ENCODE peak calls at places on chromosomes 1 and 21, in five cellular contexts. T, A, R, O and D are unnamed samples.

GRCh38 chr1:974293-974640 is 7.6 kb downstream of the PERM1 start:
- DNase-seq in T (no peak), R (no peak), O (no peak), A (no peak), D (no peak)

GRCh38 chr1:11967028-11967547 is 13.2 kb upstream of the MFN2 start:
- DNase-seq in T (peak), R (no peak), O (no peak), A (peak), D (peak)

GRCh38 chr1:160679893-160680292 is 31.7 kb downstream of the CD48 start:
- DNase-seq in T (no peak), R (no peak), A (no peak), O (no peak), D (no peak)

GRCh38 chr1:108830119-108831008 is 26.5 kb downstream of the AKNAD1 start:
- DNase-seq in O (no peak), T (peak), A (peak), R (peak), D (peak)

GRCh38 chr1:157193219-157193618 is 55.0 kb upstream of the ETV3 start:
- DNase-seq in A (no peak), T (no peak), O (no peak), R (no peak), D (no peak)

GRCh38 chr1:87706198-87706597 is 377.5 kb downstream of the LMO4 start:
- DNase-seq in A (peak), T (no peak), O (no peak), R (no peak), D (peak)

GRCh38 chr1:30668546-30669327 is 54.6 kb downstream of the MATN1 start:
- DNase-seq in A (peak), O (no peak), R (peak), T (peak), D (no peak)

GRCh38 chr1:173245892-173246291 is 38.8 kb upstream of the TNFSF4 start:
- DNase-seq in R (no peak), O (no peak), A (no peak), T (no peak), D (no peak)

GRCh38 chr1:230696722-230697432 is 17.0 kb downstream of the AGT start:
- DNase-seq in T (no peak), R (no peak), A (peak), O (no peak), D (no peak)

GRCh38 chr1:183283286-183283685 is 97.2 kb downstream of the LAMC2 start:
- DNase-seq in T (no peak), R (no peak), O (no peak), A (no peak), D (no peak)

DNA sequence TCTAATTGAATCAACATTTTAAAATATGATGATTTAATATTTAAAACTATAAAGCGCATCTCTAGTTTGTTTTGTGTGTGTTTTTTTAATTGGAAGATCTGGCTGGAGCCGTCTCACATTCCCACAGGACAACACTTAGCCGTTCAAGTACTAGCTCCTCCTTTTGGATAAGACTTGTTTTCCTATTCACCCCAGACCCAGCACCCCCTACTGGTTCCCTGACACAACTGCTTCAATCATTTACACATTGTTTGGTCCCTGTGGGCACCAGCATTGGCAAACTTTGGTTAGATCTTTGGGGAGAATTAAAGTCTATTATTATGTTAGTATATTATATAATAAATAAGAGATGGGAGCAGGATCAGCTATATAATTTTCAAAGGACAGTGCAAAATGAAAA is 34.5 kb downstream of the TYW3 start:
- DNase-seq in O (no peak), T (peak), A (peak), R (no peak), D (peak)
- TF ChIP-seq CTCF in O (no peak), T (peak), A (peak), R (peak), D (peak)

DNA sequence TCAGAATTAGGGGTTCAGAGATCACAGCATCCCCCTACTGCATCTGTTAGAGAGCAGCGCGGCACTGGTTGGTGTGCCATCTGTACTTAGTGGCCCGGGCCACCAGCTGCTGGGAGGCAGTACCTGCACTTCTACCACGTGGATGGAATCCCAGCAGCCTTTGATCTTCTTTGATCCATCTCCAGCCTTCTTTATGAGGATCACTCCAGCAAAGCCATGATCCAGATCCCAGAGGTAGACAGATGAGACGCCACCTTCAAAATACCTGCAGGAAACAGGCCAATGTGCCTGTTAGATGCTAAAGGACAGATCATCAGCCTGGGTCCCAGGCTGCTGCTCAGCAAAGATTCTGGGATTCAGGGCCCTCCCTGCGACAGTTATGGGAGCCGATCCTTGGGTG is 45.2 kb downstream of the SLC66A1 start:
- DNase-seq in R (no peak), O (no peak), A (no peak), T (no peak), D (no peak)
- TF ChIP-seq CTCF in R (no peak), O (no peak), A (no peak), T (no peak), D (no peak)

GRCh38 chr1:48472747-48473146 is 743 bp upstream of the SPATA6 start:
- DNase-seq in A (no peak), R (no peak), O (no peak), T (peak), D (no peak)
- TF ChIP-seq CTCF in A (no peak), R (no peak), O (no peak), T (no peak), D (no peak)

GRCh38 chr1:45326627-45327591 is at the start of gene HPDL:
- DNase-seq in R (peak), A (peak), T (peak), O (peak), D (peak)
- TF ChIP-seq CTCF in R (no peak), A (no peak), T (no peak), O (no peak), D (no peak)

GRCh38 chr1:32727876-32728275 is 25.3 kb upstream of the SYNC start:
- DNase-seq in O (no peak), R (no peak), A (no peak), T (no peak), D (no peak)

GRCh38 chr1:32725595-32725942 is 23.0 kb upstream of the SYNC start:
- DNase-seq in A (no peak), R (no peak), O (no peak), T (no peak), D (no peak)

GRCh38 chr1:32733573-32734321 is 31.2 kb upstream of the SYNC start:
- DNase-seq in O (no peak), A (peak), R (no peak), T (no peak), D (no peak)

GRCh38 chr1:32728413-32729077 is 26.0 kb upstream of the SYNC start:
- DNase-seq in T (no peak), O (no peak), A (no peak), R (no peak), D (no peak)

DNA sequence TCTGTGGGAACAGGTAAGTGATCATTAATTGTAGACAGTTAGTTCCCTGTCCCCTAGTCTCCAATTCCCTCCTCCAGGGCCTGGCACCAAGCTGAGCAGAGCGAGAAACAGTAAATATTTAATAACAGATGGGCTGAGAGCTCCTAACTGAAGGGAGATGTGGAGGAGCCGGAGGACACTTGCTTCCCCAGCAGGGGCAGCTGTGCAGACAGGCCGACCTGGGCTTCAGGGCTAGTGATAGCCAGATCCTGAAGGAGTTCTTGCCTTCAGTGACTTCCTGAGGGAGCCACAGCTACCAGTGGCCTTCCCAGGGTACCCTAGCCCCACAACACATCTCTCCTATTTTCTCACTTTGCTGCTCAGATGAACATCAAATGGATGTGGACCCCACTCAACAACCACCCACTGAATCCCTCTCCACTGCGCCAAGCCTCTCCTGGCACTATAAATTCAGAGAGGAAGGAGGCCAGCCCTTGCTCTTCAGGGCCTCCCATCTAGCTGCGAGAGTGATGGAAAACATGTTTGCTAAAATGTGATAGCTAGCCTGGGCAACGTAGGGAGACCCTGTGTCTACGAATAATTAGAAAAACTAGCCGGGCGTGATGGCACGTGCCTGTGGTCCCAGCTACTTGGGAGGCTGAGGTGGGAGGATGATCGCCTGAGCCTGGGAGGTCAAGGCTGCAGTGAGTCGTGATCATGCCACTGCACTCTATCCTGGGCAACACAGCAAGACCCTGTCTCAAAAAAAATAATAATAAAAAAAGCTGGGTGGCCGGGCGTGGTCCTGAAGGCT is 26.9 kb upstream of the SYNC start:
- DNase-seq in T (no peak), R (no peak), A (no peak), O (no peak), D (no peak)
- TF ChIP-seq CTCF in T (no peak), R (no peak), A (peak), O (no peak), D (no peak)

GRCh38 chr1:154272999-154273563 is 652 bp downstream of the HAX1 start:
- DNase-seq in A (no peak), R (no peak), O (no peak), T (no peak), D (no peak)

GRCh38 chr1:154276797-154277196 is 4.4 kb downstream of the HAX1 start:
- DNase-seq in A (no peak), T (no peak), O (no peak), R (no peak), D (no peak)

GRCh38 chr1:154270833-154271232 is 1.6 kb upstream of the HAX1 start:
- DNase-seq in O (no peak), R (no peak), A (no peak), T (no peak), D (no peak)

GRCh38 chr1:154272217-154272998 is at the start of gene HAX1:
- DNase-seq in A (peak), O (peak), R (peak), T (peak), D (peak)
- TF ChIP-seq CTCF in A (peak), O (peak), R (peak), T (peak), D (peak)

GRCh38 chr1:26820784-26821269 is 5.7 kb upstream of the ZDHHC18 start:
- DNase-seq in R (no peak), O (peak), A (no peak), T (no peak), D (no peak)
- TF ChIP-seq CTCF in R (no peak), O (peak), A (peak), T (peak), D (peak)

GRCh38 chr21:43982489-43983078 is 29.5 kb upstream of the TRAPPC10 start:
- DNase-seq in A (no peak), O (no peak), T (no peak), R (no peak), D (no peak)

GRCh38 chr21:43981151-43981870 is 30.8 kb upstream of the TRAPPC10 start:
- DNase-seq in R (no peak), A (no peak), T (no peak), O (no peak), D (no peak)

GRCh38 chr21:43981871-43982210 is 30.3 kb upstream of the TRAPPC10 start:
- DNase-seq in T (no peak), A (no peak), R (no peak), O (no peak), D (no peak)

GRCh38 chr21:43978060-43978459 is 34.0 kb upstream of the TRAPPC10 start:
- DNase-seq in T (no peak), A (no peak), O (no peak), R (peak), D (no peak)

DNA sequence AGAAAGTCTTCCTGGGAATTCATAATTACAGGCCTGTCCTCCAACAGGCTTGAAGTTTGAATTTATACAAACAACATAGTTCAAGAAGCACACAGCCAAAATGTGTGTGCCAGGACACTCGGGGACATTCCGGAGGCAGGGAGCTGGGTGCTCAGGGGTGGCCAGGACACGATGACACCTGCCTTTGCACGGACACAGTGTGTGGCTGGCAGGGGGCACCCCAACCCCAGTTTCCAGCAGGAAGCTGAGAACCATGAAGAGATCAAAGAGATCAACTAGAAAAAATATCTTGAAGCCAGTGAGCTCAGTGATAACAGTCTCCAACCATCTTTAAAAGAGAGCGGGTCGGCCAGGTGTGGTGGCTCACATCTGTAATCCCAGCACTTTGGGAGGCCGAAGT is 32.5 kb upstream of the TRAPPC10 start:
- DNase-seq in T (no peak), R (peak), A (peak), O (no peak), D (no peak)
- TF ChIP-seq CTCF in T (peak), R (no peak), A (peak), O (no peak), D (peak)